ENCODE peak calls at places on chromosomes 3 and 15, in four cellular contexts. Z, H, N and M are unnamed samples.

GRCh38 chr15:67130673-67131601 is 65.5 kb downstream of the SMAD3 start:
- DNase-seq in H (no peak), Z (no peak), N (no peak), M (no peak)

GRCh38 chr3:31010491-31010890 is 116.0 kb upstream of the GADL1 start:
- DNase-seq in H (no peak), Z (no peak), N (no peak), M (no peak)

GRCh38 chr3:5205165-5205941 is 17.8 kb downstream of the EDEM1 start:
- DNase-seq in N (no peak), Z (no peak), H (no peak), M (no peak)

GRCh38 chr3:185460719-185461350 is 38.0 kb downstream of the TMEM41A start:
- DNase-seq in Z (peak; percentile 26), H (peak; percentile 28), N (no peak), M (peak; percentile 17)

GRCh38 chr3:162141232-162141631 is 644.6 kb downstream of the OTOL1 start:
- DNase-seq in H (no peak), N (no peak), Z (no peak), M (no peak)

GRCh38 chr3:34248352-34248751 is 449.9 kb downstream of the PDCD6IP start:
- DNase-seq in Z (no peak), N (no peak), H (no peak), M (peak; percentile 28)

GRCh38 chr3:124230928-124231456 is 239.1 kb upstream of the ROPN1 start:
- DNase-seq in Z (no peak), H (no peak), N (peak; percentile 28), M (no peak)

GRCh38 chr3:186786810-186787375 is 3.5 kb downstream of the EIF4A2 start:
- DNase-seq in N (no peak), Z (no peak), H (no peak), M (no peak)

GRCh38 chr3:67154429-67154828 is 156.3 kb downstream of the KBTBD8 start:
- DNase-seq in N (no peak), H (no peak), Z (no peak), M (no peak)

GRCh38 chr3:113736548-113737089 is 9.4 kb downstream of the NAA50 start:
- DNase-seq in H (peak; percentile 74), Z (peak; percentile 57), N (peak; percentile 45), M (peak; percentile 63)

GRCh38 chr15:55221090-55222011 is 24.6 kb upstream of the RSL24D1 start:
- DNase-seq in H (no peak), Z (peak; percentile 63), N (no peak), M (peak; percentile 27)

GRCh38 chr3:158830391-158830790 is 28.5 kb downstream of the MFSD1 start:
- DNase-seq in Z (no peak), H (no peak), N (no peak), M (no peak)

GRCh38 chr3:34260991-34261365 is 462.5 kb downstream of the PDCD6IP start:
- DNase-seq in N (no peak), H (no peak), Z (no peak), M (no peak)

GRCh38 chr15:89494941-89495637 is 1.3 kb downstream of the RHCG start:
- DNase-seq in N (peak; percentile 54), Z (peak; percentile 62), H (no peak), M (peak; percentile 37)

GRCh38 chr3:59212128-59212764 is 162.4 kb upstream of the CFAP20DC start:
- DNase-seq in H (peak; percentile 63), N (peak; percentile 62), Z (peak; percentile 14), M (peak; percentile 28)

GRCh38 chr15:78540955-78541743 is 905 bp downstream of the PSMA4 start:
- DNase-seq in N (no peak), H (no peak), Z (peak; percentile 12), M (no peak)

GRCh38 chr15:38038659-38039442 is 104.4 kb downstream of the TMCO5A start:
- DNase-seq in N (no peak), Z (no peak), H (no peak), M (no peak)

GRCh38 chr3:112639451-112640332 is 1.3 kb downstream of the CCDC80 start:
- DNase-seq in H (no peak), Z (no peak), N (no peak), M (no peak)

GRCh38 chr3:182182531-182182968 is 470.8 kb downstream of the SOX2 start:
- DNase-seq in H (no peak), N (no peak), Z (no peak), M (no peak)

GRCh38 chr3:156142649-156143048 is 22.3 kb downstream of the KCNAB1 start:
- DNase-seq in N (no peak), Z (no peak), H (no peak), M (no peak)

GRCh38 chr3:7728566-7729519 is 772.8 kb upstream of the LMCD1 start:
- DNase-seq in H (no peak), N (no peak), Z (no peak), M (no peak)

GRCh38 chr15:57680021-57680420 is 26.5 kb upstream of the POLR2M start:
- DNase-seq in N (no peak), H (no peak), Z (peak; percentile 25), M (no peak)

GRCh38 chr15:28281876-28282275 is 40.1 kb downstream of the HERC2 start:
- DNase-seq in N (no peak), Z (no peak), H (no peak), M (no peak)

GRCh38 chr3:99568936-99569335 is 69.5 kb upstream of the COL8A1 start:
- DNase-seq in Z (no peak), N (no peak), H (no peak), M (no peak)

GRCh38 chr15:86624261-86625036 is 544.8 kb downstream of the AGBL1 start:
- DNase-seq in N (peak; percentile 84), H (peak; percentile 71), Z (peak; percentile 93), M (no peak)

GRCh38 chr3:22585504-22585903 is 617.6 kb upstream of the UBE2E2 start:
- DNase-seq in Z (no peak), H (no peak), N (no peak), M (no peak)

GRCh38 chr3:105885261-105885660 is 16.4 kb upstream of the CBLB start:
- DNase-seq in H (no peak), Z (no peak), N (no peak), M (no peak)

GRCh38 chr3:105891101-105891500 is 22.3 kb upstream of the CBLB start:
- DNase-seq in Z (no peak), N (no peak), H (no peak), M (no peak)
- H3K4me3 ChIP-seq in Z (no peak overlapping the region), N (no peak overlapping the region), H (no peak overlapping the region), M (no peak overlapping the region)

GRCh38 chr15:84917452-84917851 is 33.0 kb downstream of the SLC28A1 start:
- DNase-seq in N (no peak), Z (no peak), H (no peak), M (peak; percentile 8)

GRCh38 chr15:84911879-84912660 is 27.6 kb downstream of the SLC28A1 start:
- DNase-seq in N (no peak), Z (peak; percentile 96), H (no peak), M (no peak)

GRCh38 chr15:84914351-84914750 is 29.9 kb downstream of the SLC28A1 start:
- DNase-seq in H (no peak), N (no peak), Z (no peak), M (no peak)

GRCh38 chr15:84919268-84919667 is 34.8 kb downstream of the SLC28A1 start:
- DNase-seq in H (no peak), Z (no peak), N (no peak), M (no peak)

GRCh38 chr15:84915011-84915958 is 30.8 kb downstream of the SLC28A1 start:
- DNase-seq in N (no peak), Z (peak; percentile 93), H (no peak), M (peak; percentile 49)
- H3K4me3 ChIP-seq in N (no peak overlapping the region), Z (no peak overlapping the region), H (no peak overlapping the region), M (no peak overlapping the region)

GRCh38 chr3:51395493-51396213 is 4.6 kb downstream of the RBM15B start:
- DNase-seq in Z (no peak), H (no peak), N (no peak), M (no peak)

GRCh38 chr3:51397389-51397788 is 6.3 kb downstream of the RBM15B start:
- DNase-seq in N (no peak), H (no peak), Z (no peak), M (no peak)

GRCh38 chr3:51398595-51399310 is 7.7 kb downstream of the RBM15B start:
- DNase-seq in H (no peak), Z (no peak), N (no peak), M (no peak)

GRCh38 chr3:51394541-51394940 is 3.5 kb downstream of the RBM15B start:
- DNase-seq in Z (no peak), N (no peak), H (no peak), M (no peak)

GRCh38 chr3:51396401-51396800 is 5.3 kb downstream of the RBM15B start:
- DNase-seq in H (no peak), N (no peak), Z (no peak), M (no peak)
- H3K4me3 ChIP-seq in H (no peak overlapping the region), N (no peak overlapping the region), Z (no peak overlapping the region), M (no peak overlapping the region)

GRCh38 chr15:74789171-74789627 is 7.3 kb downstream of the CSK start:
- DNase-seq in Z (no peak), H (no peak), N (no peak), M (no peak)
- H3K4me3 ChIP-seq in Z (no peak overlapping the region), H (no peak overlapping the region), N (no peak overlapping the region), M (peak overlapping the region; percentile 46)

GRCh38 chr3:25472153-25472552 is 44.1 kb downstream of the RARB start:
- DNase-seq in N (no peak), H (no peak), Z (no peak), M (no peak)

GRCh38 chr3:25472747-25473146 is 44.7 kb downstream of the RARB start:
- DNase-seq in Z (no peak), H (no peak), N (no peak), M (no peak)

GRCh38 chr3:25469609-25470008 is 41.5 kb downstream of the RARB start:
- DNase-seq in N (no peak), H (no peak), Z (no peak), M (no peak)

GRCh38 chr3:25473246-25473645 is 45.2 kb downstream of the RARB start:
- DNase-seq in H (no peak), N (peak; percentile 15), Z (no peak), M (no peak)

DNA sequence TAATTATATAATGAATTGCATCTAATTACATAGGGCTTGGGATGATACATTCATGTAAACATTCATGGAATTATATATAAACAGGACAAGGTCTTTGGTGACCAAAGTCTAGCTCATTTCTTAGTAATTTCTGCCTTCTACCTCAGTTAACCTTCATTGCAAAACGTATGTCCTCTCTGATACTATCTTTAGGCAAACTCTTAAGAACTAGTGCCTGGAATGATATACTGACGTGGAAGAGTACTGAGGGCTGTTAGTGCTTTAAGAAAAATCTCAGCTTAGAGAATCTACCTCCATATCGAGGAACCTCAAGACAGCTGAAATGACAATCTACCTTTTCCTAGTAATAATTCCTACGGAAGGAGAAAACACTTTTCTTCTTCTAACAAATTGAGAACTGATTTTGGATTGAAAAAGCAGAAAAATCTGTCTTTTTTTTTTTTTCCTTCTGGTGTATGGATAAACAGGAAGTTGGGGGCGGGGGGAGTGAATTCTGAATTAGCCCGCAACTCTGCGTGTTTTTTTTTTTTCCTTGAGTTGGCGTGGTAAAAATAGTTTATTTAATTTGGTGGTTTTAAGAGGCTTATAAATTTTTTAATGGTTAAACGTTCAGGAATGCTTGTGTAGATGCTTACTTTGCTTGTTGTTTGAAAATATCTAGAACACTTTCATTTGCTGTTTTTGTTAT is 43.2 kb downstream of the RARB start:
- DNase-seq in N (no peak), Z (no peak), H (no peak), M (no peak)
- H3K4me3 ChIP-seq in N (no peak overlapping the region), Z (no peak overlapping the region), H (no peak overlapping the region), M (no peak overlapping the region)

DNA sequence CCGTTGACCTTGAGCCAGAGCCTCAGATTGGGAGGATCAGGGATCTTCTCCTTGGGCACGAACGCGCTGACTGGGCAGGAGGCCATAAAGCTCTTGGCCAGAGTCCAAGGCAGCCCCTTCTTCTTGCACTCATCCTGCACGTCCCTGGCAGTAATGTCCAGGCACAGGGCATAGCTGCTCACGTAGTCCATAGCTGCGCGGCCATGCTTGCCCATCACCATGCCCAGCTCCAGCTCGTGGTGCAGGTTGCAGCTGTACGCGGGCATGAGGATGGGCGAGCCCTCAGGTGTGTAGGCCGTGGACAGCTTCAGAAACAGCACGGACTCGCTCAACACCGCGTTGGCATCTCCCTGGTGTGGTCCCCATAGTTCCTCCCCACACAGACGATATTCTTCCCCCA is 17.9 kb upstream of the RPLP1 start:
- DNase-seq in Z (no peak), H (no peak), N (no peak), M (no peak)
- H3K4me3 ChIP-seq in Z (no peak overlapping the region), H (no peak overlapping the region), N (no peak overlapping the region), M (no peak overlapping the region)